ENCODE peak calls at places on chromosomes 16 and 17, in six cellular contexts. W, B, Y, G, M and P are unnamed samples. For H3K4me1 and H3K9me3, the result is how much of the 10 kb centered on the place peaks cover.

GRCh38 chr17:83149326-83149725 is 69.9 kb downstream of the METRNL start:
- DNase-seq in W (no peak), B (no peak), Y (no peak), G (no peak), M (no peak), P (no peak)

GRCh38 chr17:30550512-30551273 is 73.5 kb downstream of the GOSR1 start:
- DNase-seq in W (no peak), B (no peak), Y (no peak), G (peak), M (no peak), P (no peak)

GRCh38 chr17:1793447-1793806 is 31.6 kb downstream of the SERPINF1 start:
- DNase-seq in W (no peak), B (no peak), Y (no peak), G (peak), M (no peak), P (peak)

GRCh38 chr17:45432405-45433113 is at the start of gene ARHGAP27:
- DNase-seq in W (no peak), B (no peak), Y (no peak), G (peak), M (peak), P (peak)

GRCh38 chr17:39665642-39666221 is 583 bp downstream of the TCAP start:
- DNase-seq in W (no peak), B (no peak), Y (no peak), G (peak), M (no peak), P (peak)

GRCh38 chr16:56451753-56452689 is 667 bp downstream of the OGFOD1 start:
- DNase-seq in W (no peak), B (no peak), Y (peak), G (peak), M (peak), P (peak)

GRCh38 chr16:12170103-12171025 is 193.8 kb downstream of the SNX29 start:
- DNase-seq in W (no peak), B (no peak), Y (no peak), G (no peak), M (no peak), P (peak)

GRCh38 chr16:69861276-69862030 is 89.7 kb upstream of the CLEC18A start:
- DNase-seq in W (no peak), B (no peak), Y (peak), G (peak), M (peak), P (peak)

GRCh38 chr16:68737046-68737729 is at the start of gene CDH1:
- DNase-seq in W (no peak), B (peak), Y (no peak), G (no peak), M (no peak), P (no peak)

GRCh38 chr16:27999687-28000086 is 63.8 kb downstream of the GSG1L start:
- DNase-seq in W (no peak), B (no peak), Y (no peak), G (peak), M (no peak), P (no peak)

GRCh38 chr17:74389937-74390679 is 22.8 kb downstream of the GPR142 start:
- DNase-seq in W (no peak), B (no peak), Y (no peak), G (no peak), M (no peak), P (no peak)

GRCh38 chr17:19448341-19449268 is 37.6 kb downstream of the RNF112 start:
- DNase-seq in W (no peak), B (no peak), Y (peak), G (peak), M (no peak), P (no peak)

GRCh38 chr17:78714534-78714933 is 67.5 kb downstream of the CYTH1 start:
- DNase-seq in W (no peak), B (no peak), Y (no peak), G (no peak), M (no peak), P (no peak)
- H3K4me1 ChIP-seq in W (half or more), B (half or more), Y (under half), G (under half), M (under half), P (half or more)

DNA sequence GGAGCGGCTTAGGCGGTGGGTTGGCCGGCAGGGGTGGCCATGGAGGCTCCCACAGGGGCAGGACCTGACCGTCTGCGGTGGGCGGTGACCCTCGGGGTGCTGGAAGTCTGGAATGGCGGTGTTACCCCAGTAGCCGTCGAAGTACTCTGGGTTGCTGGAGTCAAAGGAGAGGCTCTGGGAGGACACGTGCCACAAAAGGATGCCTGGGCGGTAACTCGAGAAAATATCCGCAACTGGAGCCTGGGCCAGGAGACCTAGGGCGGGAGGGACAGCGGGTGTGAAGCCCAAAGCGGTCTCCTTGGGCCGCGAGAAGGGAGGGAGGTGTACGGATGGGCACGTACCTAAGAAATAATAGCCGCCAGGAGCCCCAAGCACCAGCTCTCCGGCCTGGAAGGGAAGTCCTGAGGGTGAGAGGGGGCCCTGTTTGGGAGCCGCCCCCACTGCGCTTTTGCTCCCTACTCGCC is 4.6 kb downstream of the ITGA2B start:
- DNase-seq in W (no peak), B (no peak), Y (no peak), G (peak), M (no peak), P (no peak)
- H3K27ac ChIP-seq in W (no peak), B (no peak), Y (no peak), G (no peak), M (no peak), P (no peak)

GRCh38 chr17:5092139-5093010 is 14.1 kb downstream of the ZFP3 start:
- DNase-seq in W (no peak), B (no peak), Y (no peak), G (no peak), M (no peak), P (no peak)
- H3K9me3 ChIP-seq in W (half or more), B (half or more), Y (half or more), G (under half), M (half or more), P (half or more)

GRCh38 chr17:49351572-49352140 is 10.4 kb downstream of the ZNF652 start:
- DNase-seq in W (no peak), B (no peak), Y (no peak), G (no peak), M (no peak), P (no peak)
- H3K4me1 ChIP-seq in W (under half), B (under half), Y (under half), G (under half), M (under half), P (under half)

GRCh38 chr17:37885136-37885535 is 39.1 kb upstream of the TBC1D3K start:
- DNase-seq in W (no peak), B (no peak), Y (no peak), G (no peak), M (no peak), P (no peak)
- H3K27ac ChIP-seq in W (no peak), B (no peak), Y (no peak), G (no peak), M (no peak), P (no peak)

DNA sequence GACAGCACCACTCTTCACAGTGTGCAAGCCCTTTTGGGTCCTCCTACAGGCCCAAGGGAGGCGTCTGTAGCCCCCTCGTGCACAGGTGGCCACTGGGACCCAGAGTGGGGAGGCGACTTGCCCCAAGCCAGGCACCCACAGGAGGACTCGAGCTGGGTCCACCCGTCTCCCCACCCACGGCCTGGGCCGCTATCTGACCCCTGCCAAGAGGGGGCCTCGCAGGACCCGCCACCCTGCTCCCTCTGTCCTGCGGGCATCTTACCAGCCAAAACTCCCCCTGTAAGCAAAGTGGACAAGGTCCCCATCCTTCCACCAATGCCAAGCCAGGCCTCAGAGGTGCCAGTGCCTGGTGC is 31.1 kb downstream of the CNGB1 start:
- DNase-seq in W (no peak), B (no peak), Y (no peak), G (no peak), M (no peak), P (no peak)
- H3K9me3 ChIP-seq in W (under half), B (under half), Y (under half), G (under half), M (under half), P (under half)